ENCODE peak calls at places on chromosomes 6 and 20, in ten cellular contexts. V, X, G, J, E, Y, S, N, W and K are unnamed samples.

GRCh38 chr6:558089-558488 is 98.8 kb downstream of the HUS1B start:
- DNase-seq in E (peak; percentile 20), J (no peak), N (no peak), X (no peak), V (no peak), W (peak; percentile 32), Y (no peak), S (no peak), G (no peak), K (no peak)

GRCh38 chr6:89122625-89123024 is 4.8 kb upstream of the SRSF12 start:
- DNase-seq in W (peak; percentile 66), S (no peak), G (peak; percentile 44), J (peak; percentile 24), E (peak; percentile 64), V (no peak), Y (peak; percentile 34), X (peak; percentile 74), N (peak; percentile 53), K (no peak)

GRCh38 chr20:56285496-56285895 is 37.0 kb downstream of the MC3R start:
- DNase-seq in X (no peak), J (no peak), V (no peak), E (no peak), W (peak; percentile 2), N (peak; percentile 3), Y (no peak), G (no peak), S (no peak), K (no peak)

GRCh38 chr20:5168582-5169396 is 42.0 kb downstream of the CDS2 start:
- DNase-seq in Y (no peak), J (no peak), S (no peak), W (peak; percentile 54), G (peak; percentile 70), E (no peak), X (peak; percentile 74), V (no peak), N (peak; percentile 48), K (no peak)

GRCh38 chr20:23086931-23087411 is 847 bp upstream of the CD93 start:
- DNase-seq in Y (no peak), N (no peak), G (no peak), J (no peak), V (no peak), W (no peak), E (no peak), S (no peak), X (no peak), K (no peak)

GRCh38 chr20:56663660-56664059 is 34.6 kb downstream of the TFAP2C start:
- DNase-seq in V (no peak), S (no peak), X (no peak), J (no peak), Y (no peak), W (no peak), G (no peak), N (no peak), E (no peak), K (no peak)

GRCh38 chr6:35230950-35231349 is 17.2 kb downstream of the SCUBE3 start:
- DNase-seq in N (no peak), V (no peak), G (no peak), S (no peak), W (no peak), E (no peak), J (no peak), Y (no peak), X (no peak), K (no peak)

GRCh38 chr6:169207482-169207881 is 46.2 kb downstream of the THBS2 start:
- DNase-seq in G (no peak), N (no peak), W (no peak), X (no peak), S (no peak), E (no peak), J (no peak), V (no peak), Y (no peak), K (no peak)

GRCh38 chr6:15522427-15522826 is 140.4 kb downstream of the DTNBP1 start:
- DNase-seq in Y (no peak), N (no peak), W (no peak), J (no peak), G (peak; percentile 39), S (no peak), X (no peak), E (no peak), V (no peak), K (no peak)

GRCh38 chr6:10759884-10760329 is 12.3 kb downstream of the TMEM14B start:
- DNase-seq in J (no peak), N (peak; percentile 88), Y (no peak), E (no peak), S (no peak), X (no peak), W (peak; percentile 92), G (peak; percentile 78), V (no peak), K (no peak)

GRCh38 chr20:61560361-61560853 is 308.3 kb downstream of the CDH4 start:
- DNase-seq in N (peak; percentile 5), W (peak; percentile 65), J (no peak), S (no peak), G (peak; percentile 52), V (no peak), X (peak; percentile 31), E (no peak), Y (no peak), K (no peak)

GRCh38 chr6:548091-548490 is 108.8 kb downstream of the HUS1B start:
- DNase-seq in J (no peak), S (no peak), V (no peak), E (no peak), G (no peak), N (no peak), Y (no peak), W (no peak), X (no peak), K (no peak)

GRCh38 chr6:7914991-7915789 is 4.6 kb upstream of the TXNDC5 start:
- DNase-seq in Y (no peak), G (peak; percentile 52), V (no peak), X (peak; percentile 40), S (no peak), J (no peak), N (peak; percentile 63), E (no peak), W (peak; percentile 99), K (peak; percentile 67)

GRCh38 chr6:113632220-113632864 is 224.8 kb upstream of the MARCKS start:
- DNase-seq in J (peak; percentile 87), W (peak; percentile 89), Y (no peak), V (no peak), E (peak; percentile 33), N (peak; percentile 95), S (no peak), G (peak; percentile 79), X (peak; percentile 46), K (peak; percentile 49)

GRCh38 chr20:30281584-30282197 is 975.8 kb upstream of the DEFB115 start:
- DNase-seq in Y (no peak), N (no peak), J (no peak), X (no peak), G (no peak), S (no peak), E (no peak), V (no peak), W (peak; percentile 32), K (no peak)

GRCh38 chr6:100554228-100554627 is 89.5 kb upstream of the SIM1 start:
- DNase-seq in W (no peak), V (peak; percentile 13), S (no peak), E (no peak), Y (no peak), X (no peak), J (no peak), G (no peak), N (peak; percentile 6), K (no peak)

GRCh38 chr6:157760589-157761330 is 62.3 kb upstream of the SNX9 start:
- DNase-seq in X (no peak), E (no peak), J (peak; percentile 48), S (no peak), Y (no peak), W (peak; percentile 90), N (peak; percentile 85), V (no peak), G (peak; percentile 93), K (peak; percentile 79)

GRCh38 chr6:139926711-139927110 is 552.3 kb upstream of the CITED2 start:
- DNase-seq in E (no peak), G (peak; percentile 82), J (no peak), Y (no peak), V (no peak), N (peak; percentile 52), S (no peak), X (no peak), W (peak; percentile 41), K (no peak)

GRCh38 chr20:36472656-36473071 is 68.7 kb upstream of the MYL9 start:
- DNase-seq in Y (no peak), E (no peak), N (no peak), W (peak; percentile 71), V (no peak), X (no peak), J (no peak), S (no peak), G (no peak), K (no peak)